ENCODE peak calls at places on chromosome 17, in four cellular contexts. X, A, Q and O are unnamed samples.

GRCh38 chr17:34720760-34721159 is 141.4 kb downstream of the TMEM132E start:
- DNase-seq in Q (no peak), A (no peak), X (no peak), O (no peak)

GRCh38 chr17:48633266-48633816 is 7.2 kb upstream of the HOXB9 start:
- DNase-seq in Q (no peak), X (no peak), A (no peak), O (no peak)

GRCh38 chr17:49730078-49730786 is 22.5 kb upstream of the SLC35B1 start:
- DNase-seq in X (peak; percentile 97), A (no peak), Q (peak; percentile 67), O (no peak)

GRCh38 chr17:80029235-80029974 is 6.3 kb downstream of the TBC1D16 start:
- DNase-seq in Q (peak; percentile 34), A (no peak), X (peak; percentile 65), O (no peak)

GRCh38 chr17:31525801-31526549 is 134.5 kb downstream of the RAB11FIP4 start:
- DNase-seq in A (peak; percentile 65), X (no peak), Q (no peak), O (no peak)

GRCh38 chr17:72404872-72405271 is 284.1 kb downstream of the SOX9 start:
- DNase-seq in Q (no peak), X (no peak), A (no peak), O (no peak)

GRCh38 chr17:41988418-41988817 is 21.8 kb downstream of the CNP start:
- DNase-seq in A (no peak), X (no peak), Q (no peak), O (no peak)

GRCh38 chr17:21382560-21383495 is 6.7 kb downstream of the KCNJ12 start:
- DNase-seq in A (no peak), Q (no peak), X (no peak), O (no peak)

GRCh38 chr17:48246623-48247022 is 139.1 kb downstream of the SNX11 start:
- DNase-seq in X (no peak), A (no peak), Q (no peak), O (no peak)

GRCh38 chr17:71983828-71984227 is 137.0 kb upstream of the SOX9 start:
- DNase-seq in A (no peak), X (no peak), Q (no peak), O (no peak)

GRCh38 chr17:47882247-47882646 is 13.8 kb upstream of the SP2 start:
- DNase-seq in X (no peak), Q (peak; percentile 61), A (no peak), O (no peak)

GRCh38 chr17:81956607-81957589 is 4.1 kb downstream of the NOTUM start:
- DNase-seq in A (no peak), X (no peak), Q (no peak), O (no peak)

DNA sequence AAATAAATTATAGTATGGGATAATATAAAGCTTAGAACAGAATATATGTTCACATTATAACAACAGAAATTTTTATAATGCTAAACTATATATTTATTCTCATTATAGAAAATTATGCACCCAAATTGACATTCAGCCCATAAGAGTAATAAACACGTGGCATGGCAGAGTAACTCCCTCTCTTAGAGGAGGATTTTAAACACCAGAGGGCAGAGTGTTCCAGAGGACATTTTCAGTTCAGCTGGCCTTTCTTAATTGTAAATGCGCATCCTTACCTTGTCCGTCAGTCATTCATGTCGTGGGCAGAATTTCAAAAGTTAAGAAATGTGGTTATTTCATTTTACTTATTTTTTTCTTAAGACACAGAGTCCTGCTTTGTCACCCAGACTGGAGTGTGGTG is 147.1 kb downstream of the TANC2 start:
- DNase-seq in Q (no peak), X (no peak), A (no peak), O (no peak)
- TF ChIP-seq CTCF in Q (no peak), X (no peak), A (no peak), O (peak; percentile 46)

DNA sequence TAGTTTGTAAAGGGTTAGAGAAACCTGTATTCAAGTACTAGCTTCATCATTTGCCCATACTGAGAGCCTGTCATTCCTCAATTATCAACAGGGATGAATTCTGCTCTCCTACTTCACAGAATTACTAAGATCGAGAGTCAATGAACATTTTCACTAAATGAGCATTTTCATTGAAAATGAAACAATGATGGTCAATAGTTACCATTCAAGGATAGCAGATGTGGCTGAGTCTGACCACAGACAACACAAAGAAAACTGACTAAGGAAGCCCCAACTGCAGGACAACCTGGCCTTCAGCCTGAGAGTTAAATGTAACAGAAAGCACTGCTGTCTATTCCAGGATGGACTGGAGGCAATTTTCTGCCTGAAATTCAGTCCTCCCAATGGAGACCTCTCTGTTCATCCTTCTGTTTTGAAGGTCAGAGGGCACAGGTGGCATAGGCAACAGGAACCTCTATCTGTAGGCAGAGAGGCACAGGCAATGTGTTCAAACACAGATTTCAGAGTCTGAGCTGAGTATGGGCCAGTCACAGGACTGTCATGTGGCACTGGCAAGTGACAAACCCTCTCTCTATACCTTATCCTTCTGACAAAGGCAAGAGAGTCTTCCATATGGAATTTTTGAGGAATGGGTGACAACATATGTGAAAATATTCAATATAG is 19.5 kb downstream of the TRAF4 start:
- DNase-seq in Q (no peak), A (no peak), X (no peak), O (no peak)
- TF ChIP-seq CTCF in Q (no peak), A (no peak), X (no peak), O (no peak)

DNA sequence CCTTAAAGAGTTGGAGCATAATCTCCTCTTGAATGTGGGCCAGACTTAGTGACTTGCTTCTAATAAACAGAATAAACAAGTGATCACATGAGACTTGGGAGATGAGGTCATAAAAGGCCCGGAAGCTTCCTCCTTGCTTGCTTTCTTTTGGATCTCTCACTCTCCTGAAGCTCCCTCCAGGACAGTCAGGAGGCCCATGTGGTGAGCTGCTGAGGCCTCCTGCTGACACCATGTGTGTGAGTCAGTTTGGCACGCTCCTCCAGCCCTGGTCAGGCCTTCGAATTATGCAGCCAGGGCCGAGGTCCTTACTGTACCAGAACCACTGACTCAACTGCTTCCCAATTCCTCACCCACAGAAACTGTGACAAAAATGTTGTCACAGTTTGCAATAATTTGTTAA is 53.2 kb downstream of the NDEL1 start:
- DNase-seq in A (no peak), X (peak; percentile 94), Q (peak; percentile 88), O (no peak)
- TF ChIP-seq CTCF in A (no peak), X (no peak), Q (no peak), O (no peak)

GRCh38 chr17:44775136-44775837 is 16.5 kb downstream of the ADAM11 start:
- DNase-seq in Q (peak; percentile 81), X (peak; percentile 94), A (peak; percentile 99), O (peak; percentile 97)
- TF ChIP-seq CTCF in Q (no peak), X (no peak), A (no peak), O (no peak)

GRCh38 chr17:57236686-57237299 is 19.5 kb upstream of the MSI2 start:
- DNase-seq in Q (no peak), A (no peak), X (no peak), O (no peak)

GRCh38 chr17:57234252-57235092 is 21.9 kb upstream of the MSI2 start:
- DNase-seq in Q (no peak), A (no peak), X (no peak), O (no peak)

DNA sequence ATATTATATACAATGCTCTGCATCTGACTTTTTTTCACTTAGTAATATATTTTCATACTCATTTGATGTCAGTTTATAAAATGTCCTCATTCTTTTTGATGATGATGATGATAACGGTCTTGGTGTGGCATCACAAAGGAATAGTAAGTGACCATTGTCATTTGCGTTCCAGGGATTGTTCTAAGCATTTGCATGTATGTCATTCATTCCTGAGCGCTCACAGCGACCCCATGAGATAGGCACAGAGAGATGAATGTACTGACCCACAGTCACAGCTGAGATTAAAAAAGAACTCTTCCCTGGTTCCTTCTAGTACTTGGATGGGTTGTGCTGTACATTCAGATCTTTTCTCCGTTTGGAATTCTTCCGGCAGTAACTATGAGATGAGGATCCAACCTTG is 21.2 kb upstream of the MSI2 start:
- DNase-seq in A (no peak), Q (no peak), X (no peak), O (no peak)
- TF ChIP-seq CTCF in A (no peak), Q (no peak), X (no peak), O (no peak)

DNA sequence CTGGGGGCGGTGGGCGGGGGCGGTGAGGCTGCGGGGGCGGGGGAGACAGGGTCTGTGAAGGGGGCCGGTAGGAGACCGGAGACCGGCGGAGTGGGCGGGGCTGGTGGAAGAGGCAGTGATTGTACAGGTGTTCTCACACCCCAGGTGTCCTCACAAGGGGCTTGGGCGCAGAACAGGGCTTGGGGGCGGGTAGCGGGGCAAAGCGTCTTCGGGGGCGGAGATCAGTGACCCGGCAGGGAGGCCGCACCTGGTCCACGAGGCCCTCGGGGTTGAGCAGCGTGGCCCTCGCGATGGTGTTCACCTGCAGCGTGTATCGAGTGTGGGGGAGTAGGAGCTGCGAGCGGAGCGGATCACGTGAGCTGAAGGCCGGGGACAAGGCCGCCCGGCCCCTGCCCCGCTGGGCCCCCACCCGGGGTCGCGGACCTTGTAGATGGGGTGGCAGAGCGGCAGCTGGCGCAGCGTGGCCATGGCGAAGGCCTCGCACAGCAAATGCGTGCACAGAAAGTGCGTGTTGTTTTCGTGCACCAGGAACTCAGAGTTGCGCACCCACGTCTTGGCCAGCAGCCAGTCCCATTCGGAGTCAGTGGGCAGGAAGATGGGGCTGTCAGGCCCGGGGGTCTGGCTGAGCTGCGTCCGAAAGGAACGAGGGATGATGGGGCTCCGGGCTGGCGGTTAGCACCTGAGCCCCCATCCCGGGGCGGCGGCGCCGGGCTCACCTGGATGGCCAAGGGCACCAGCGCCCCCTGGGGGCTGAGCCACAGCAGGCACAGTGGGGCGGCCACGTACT is 8.5 kb downstream of the ALOXE3 start:
- DNase-seq in Q (no peak), A (peak; percentile 94), X (no peak), O (peak; percentile 65)
- TF ChIP-seq CTCF in Q (peak; percentile 80), A (peak; percentile 91), X (peak; percentile 58), O (peak; percentile 37)

GRCh38 chr17:44903012-44903685 is 3.9 kb upstream of the EFTUD2 start:
- DNase-seq in X (no peak), A (no peak), Q (no peak), O (no peak)

GRCh38 chr17:44902135-44902760 is 3.0 kb upstream of the EFTUD2 start:
- DNase-seq in A (no peak), Q (no peak), X (no peak), O (no peak)

GRCh38 chr17:44899074-44899782 is at the start of gene EFTUD2:
- DNase-seq in X (peak; percentile 59), A (peak; percentile 98), Q (peak; percentile 53), O (peak; percentile 78)

GRCh38 chr17:44900894-44901293 is 1.6 kb upstream of the EFTUD2 start:
- DNase-seq in X (peak; percentile 88), Q (peak; percentile 35), A (no peak), O (no peak)

GRCh38 chr17:44901323-44901965 is 2.2 kb upstream of the EFTUD2 start:
- DNase-seq in X (no peak), A (no peak), Q (peak; percentile 27), O (no peak)
- TF ChIP-seq CTCF in X (peak; percentile 18), A (no peak), Q (peak; percentile 30), O (no peak)

DNA sequence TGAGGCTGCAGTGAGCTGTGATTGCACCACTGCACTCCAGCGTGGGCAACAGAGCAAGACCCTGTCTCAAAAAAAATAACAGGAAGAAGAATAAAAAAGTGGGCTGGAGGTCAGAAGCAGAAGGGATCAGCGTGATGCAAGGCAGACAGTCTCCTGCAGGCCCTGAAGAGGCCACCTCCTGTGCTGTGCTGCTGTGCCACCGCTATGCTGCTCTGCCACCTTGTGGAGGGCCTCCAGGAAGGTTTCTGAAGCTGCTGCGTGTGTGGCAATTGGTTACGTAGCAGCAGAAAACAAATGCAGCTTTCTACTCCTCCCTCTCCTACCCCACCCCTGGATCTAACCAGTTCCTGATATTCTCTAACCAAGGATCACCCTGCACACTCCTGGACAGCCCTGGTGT is 815.5 kb downstream of the KCNJ18 start:
- DNase-seq in A (no peak), X (no peak), Q (no peak), O (no peak)
- TF ChIP-seq CTCF in A (no peak), X (no peak), Q (no peak), O (no peak)